ENCODE peak calls at places on chromosomes 11 and 22, in six cellular contexts. R is Karpas-422, A is H7, Q is NCI-H1105 treated with DMSO at 0.1 percent for 48 hours, V is lower lobe of right lung, P is hypothalamus. G is an unnamed sample.

GRCh38 chr22:43512279-43512678 is 100.5 kb downstream of the MPPED1 start:
- DNase-seq in R (no peak), A (peak; percentile 59), Q (no peak), V (peak; percentile 29), P (no peak), G (no peak)

GRCh38 chr22:24471570-24471969 is 23.6 kb upstream of the UPB1 start:
- DNase-seq in R (peak; percentile 57), A (no peak), Q (no peak), V (no peak), P (no peak), G (no peak)

GRCh38 chr11:65163684-65164083 is 6.3 kb upstream of the SPDYC start:
- DNase-seq in R (no peak), A (no peak), Q (no peak), V (no peak), P (no peak), G (no peak)

GRCh38 chr11:68806931-68807844 is 34.5 kb downstream of the CPT1A start:
- DNase-seq in R (no peak), A (no peak), Q (no peak), V (no peak), P (no peak), G (no peak)

GRCh38 chr11:2837096-2837601 is 48.4 kb downstream of the CDKN1C start:
- DNase-seq in R (no peak), A (peak; percentile 89), Q (no peak), V (peak; percentile 83), P (no peak), G (no peak)

GRCh38 chr11:125591659-125592304 is 870 bp upstream of the STT3A start:
- DNase-seq in R (peak; percentile 54), A (peak; percentile 64), Q (peak; percentile 42), V (peak; percentile 59), P (peak; percentile 35), G (peak; percentile 90)

GRCh38 chr22:29871684-29872083 is 11.3 kb upstream of the MTMR3 start:
- DNase-seq in R (no peak), A (peak; percentile 19), Q (no peak), V (no peak), P (no peak), G (no peak)

GRCh38 chr11:132838621-132839020 is 693.7 kb downstream of the OPCML start:
- DNase-seq in R (no peak), A (no peak), Q (no peak), V (no peak), P (no peak), G (no peak)

GRCh38 chr11:124285610-124286344 is 28.0 kb downstream of the OR8D1 start:
- DNase-seq in R (no peak), A (no peak), Q (peak; percentile 62), V (no peak), P (no peak), G (no peak)

GRCh38 chr22:17172172-17172833 is 13.2 kb upstream of the HDHD5 start:
- DNase-seq in R (no peak), A (peak; percentile 78), Q (no peak), V (peak; percentile 48), P (no peak), G (peak; percentile 81)

GRCh38 chr11:69711824-69712801 is 8.3 kb upstream of the FGF19 start:
- DNase-seq in R (no peak), A (peak; percentile 69), Q (no peak), V (no peak), P (no peak), G (peak; percentile 68)

GRCh38 chr22:46860562-46860961 is 98.1 kb downstream of the TBC1D22A start:
- DNase-seq in R (no peak), A (no peak), Q (no peak), V (no peak), P (no peak), G (no peak)

GRCh38 chr11:126661051-126661450 is 305.6 kb downstream of the ST3GAL4 start:
- DNase-seq in R (no peak), A (no peak), Q (no peak), V (no peak), P (no peak), G (no peak)

GRCh38 chr22:35448552-35448922 is 48.6 kb downstream of the MCM5 start:
- DNase-seq in R (no peak), A (no peak), Q (no peak), V (no peak), P (no peak), G (no peak)

GRCh38 chr11:58075781-58076180 is 45.0 kb downstream of the OR6Q1 start:
- DNase-seq in R (no peak), A (no peak), Q (no peak), V (no peak), P (no peak), G (no peak)

GRCh38 chr11:95711945-95712221 is 77.7 kb downstream of the FAM76B start:
- DNase-seq in R (no peak), A (no peak), Q (no peak), V (no peak), P (no peak), G (no peak)

GRCh38 chr11:124069429-124070401 is 28.6 kb upstream of the OR10G7 start:
- DNase-seq in R (peak; percentile 72), A (peak; percentile 52), Q (peak; percentile 94), V (peak; percentile 66), P (peak; percentile 25), G (peak; percentile 87)

GRCh38 chr11:35303596-35304392 is 115.6 kb downstream of the SLC1A2 start:
- DNase-seq in R (no peak), A (no peak), Q (no peak), V (peak; percentile 61), P (peak; percentile 49), G (no peak)

GRCh38 chr22:39994566-39995345 is at the start of gene FAM83F:
- DNase-seq in R (no peak), A (peak; percentile 99), Q (no peak), V (peak; percentile 58), P (no peak), G (peak; percentile 77)

GRCh38 chr11:35167451-35167954 is 28.5 kb downstream of the CD44 start:
- DNase-seq in R (no peak), A (no peak), Q (no peak), V (no peak), P (no peak), G (no peak)

GRCh38 chr11:105219269-105219668 is 79.7 kb upstream of the CARD18 start:
- DNase-seq in R (peak; percentile 52), A (no peak), Q (no peak), V (no peak), P (no peak), G (no peak)

GRCh38 chr11:130340671-130341319 is 26.1 kb upstream of the ZBTB44 start:
- DNase-seq in R (no peak), A (no peak), Q (no peak), V (no peak), P (no peak), G (no peak)

GRCh38 chr11:118014022-118014421 is 27.8 kb downstream of the IL10RA start:
- DNase-seq in R (no peak), A (no peak), Q (no peak), V (no peak), P (no peak), G (no peak)

GRCh38 chr11:76783294-76783900 is at the start of gene TSKU:
- DNase-seq in R (no peak), A (no peak), Q (peak; percentile 31), V (peak; percentile 63), P (no peak), G (no peak)

GRCh38 chr11:67409781-67410368 is 5.6 kb upstream of the CARNS1 start:
- DNase-seq in R (peak; percentile 84), A (peak; percentile 96), Q (peak; percentile 15), V (no peak), P (no peak), G (peak; percentile 91)

GRCh38 chr22:27594020-27594419 is 207.5 kb downstream of the MN1 start:
- DNase-seq in R (no peak), A (no peak), Q (no peak), V (no peak), P (no peak), G (peak; percentile 31)

GRCh38 chr11:72352859-72353551 is 81.3 kb downstream of the CLPB start:
- DNase-seq in R (peak; percentile 65), A (peak; percentile 48), Q (no peak), V (no peak), P (peak; percentile 42), G (no peak)

GRCh38 chr22:46119093-46119728 is 31.1 kb upstream of the PPARA start:
- DNase-seq in R (no peak), A (no peak), Q (no peak), V (no peak), P (no peak), G (no peak)

GRCh38 chr22:28609921-28610320 is 69.7 kb downstream of the TTC28 start:
- DNase-seq in R (no peak), A (no peak), Q (no peak), V (no peak), P (no peak), G (no peak)

GRCh38 chr22:45311033-45311531 is 1.3 kb downstream of the FAM118A start:
- DNase-seq in R (no peak), A (no peak), Q (no peak), V (no peak), P (no peak), G (no peak)

GRCh38 chr22:37566903-37567798 is 6.9 kb downstream of the CDC42EP1 start:
- DNase-seq in R (peak; percentile 93), A (peak; percentile 97), Q (peak; percentile 50), V (peak; percentile 92), P (peak; percentile 59), G (peak; percentile 98)

GRCh38 chr11:30579348-30579747 is 6.8 kb downstream of the MPPED2 start:
- DNase-seq in R (no peak), A (no peak), Q (no peak), V (no peak), P (no peak), G (no peak)

G was measured in spleen.